ENCODE peak calls at places on chromosome 2, in five cellular contexts. C is EL; L is T-helper 2 cell; M is activated naive CD4-positive, alpha-beta T cell treated with anti-CD3 and anti-CD28 coated beads, Interleukin-2, amount 10 ng/mL, durations not matched to agents 7 days and 5 days; N is tibial artery. F is an unnamed sample.

GRCh38 chr2:36356199-36356989 is 816 bp downstream of the CRIM1 start:
- DNase-seq in L (peak), C (no peak), M (peak), N (peak), F (peak)

GRCh38 chr2:43825841-43826240 is 12.8 kb downstream of the ABCG5 start:
- DNase-seq in L (no peak), N (no peak), M (no peak), C (no peak), F (no peak)

GRCh38 chr2:8676191-8676914 is 5.5 kb upstream of the ID2 start:
- DNase-seq in M (no peak), C (peak), L (no peak), N (peak), F (peak)

GRCh38 chr2:28590496-28591301 is 94.8 kb downstream of the PLB1 start:
- DNase-seq in C (no peak), M (no peak), N (no peak), L (no peak), F (no peak)

GRCh38 chr2:72887836-72888437 is 729 bp downstream of the SPR start:
- DNase-seq in L (peak), C (peak), N (peak), M (peak), F (peak)

GRCh38 chr2:181778621-181779195 is 98.4 kb upstream of the NEUROD1 start:
- DNase-seq in N (no peak), M (no peak), C (peak), L (no peak), F (no peak)

GRCh38 chr2:11305958-11306357 is 38.5 kb downstream of the ROCK2 start:
- DNase-seq in N (no peak), L (no peak), C (peak), M (no peak), F (no peak)

GRCh38 chr2:8437228-8437948 is 244.5 kb upstream of the ID2 start:
- DNase-seq in N (no peak), M (no peak), L (no peak), C (peak), F (no peak)

GRCh38 chr2:23520256-23520655 is 135.3 kb downstream of the KLHL29 start:
- DNase-seq in L (no peak), C (no peak), N (no peak), M (no peak), F (no peak)

GRCh38 chr2:182447843-182448242 is 21.0 kb upstream of the PDE1A start:
- DNase-seq in L (no peak), N (no peak), M (no peak), C (peak), F (no peak)